ENCODE peak calls at places on chromosomes 7 and 10, in four cellular contexts. K is IMR-90, S is H9, G is mesendoderm. P is an unnamed sample.

GRCh38 chr10:114073787-114074186 is 30.1 kb downstream of the ADRB1 start:
- DNase-seq in K (no peak), S (no peak), G (no peak), P (no peak)

GRCh38 chr10:101035916-101036702 is 5.1 kb downstream of the SFXN3 start:
- DNase-seq in K (no peak), S (no peak), G (no peak), P (no peak)

GRCh38 chr7:25240340-25240739 is 12.1 kb upstream of the NPVF start:
- DNase-seq in K (no peak), S (no peak), G (no peak), P (no peak)

GRCh38 chr7:131895541-131896173 is 339.2 kb upstream of the PODXL start:
- DNase-seq in K (peak), S (peak), G (peak), P (no peak)

GRCh38 chr10:104246981-104247380 is 7.7 kb upstream of the GSTO1 start:
- DNase-seq in K (peak), S (no peak), G (no peak), P (no peak)

GRCh38 chr10:115129752-115130151 is 36.6 kb downstream of the ATRNL1 start:
- DNase-seq in K (peak), S (no peak), G (peak), P (no peak)

GRCh38 chr7:51602321-51602720 is 285.7 kb upstream of the COBL start:
- DNase-seq in K (no peak), S (no peak), G (no peak), P (no peak)

GRCh38 chr10:122083478-122084025 is 94.6 kb downstream of the TACC2 start:
- DNase-seq in K (no peak), S (no peak), G (no peak), P (no peak)

GRCh38 chr10:25682203-25682950 is 251.7 kb upstream of the MYO3A start:
- DNase-seq in K (no peak), S (no peak), G (peak), P (no peak)

GRCh38 chr10:128527730-128528129 is 401.5 kb upstream of the MKI67 start:
- DNase-seq in K (no peak), S (no peak), G (no peak), P (no peak)

GRCh38 chr7:6385110-6385792 is 62.5 kb downstream of the DAGLB start:
- DNase-seq in K (peak), S (no peak), G (peak), P (no peak)

DNA sequence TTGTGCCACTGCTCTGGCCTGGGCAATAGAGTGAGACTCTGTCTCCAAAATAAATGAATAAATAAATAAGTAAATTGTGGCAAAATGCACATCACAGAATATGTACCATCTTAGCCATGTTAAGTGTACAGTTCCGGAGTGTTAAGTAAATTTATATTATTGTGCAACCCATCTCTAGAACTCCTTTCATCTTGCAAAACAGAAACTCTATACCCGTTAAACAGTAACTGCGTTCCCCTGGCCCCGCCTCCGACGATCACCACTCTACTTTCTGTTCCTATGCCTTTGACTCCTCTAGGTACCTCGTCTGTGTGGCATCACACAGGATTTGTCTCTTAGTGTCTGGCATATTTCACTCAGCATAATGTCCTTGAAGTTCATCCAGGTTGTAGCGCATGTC is 356.4 kb upstream of the FOXK1 start:
- DNase-seq in K (no peak), S (no peak), G (no peak), P (no peak)
- H4K5ac ChIP-seq in K (no peak), S (no peak), G (no peak), P (no peak)

GRCh38 chr10:102072867-102073527 is 7.8 kb downstream of the HPS6 start:
- DNase-seq in K (peak), S (peak), G (peak), P (no peak)
- H4K5ac ChIP-seq in K (no peak), S (no peak), G (no peak), P (no peak)

DNA sequence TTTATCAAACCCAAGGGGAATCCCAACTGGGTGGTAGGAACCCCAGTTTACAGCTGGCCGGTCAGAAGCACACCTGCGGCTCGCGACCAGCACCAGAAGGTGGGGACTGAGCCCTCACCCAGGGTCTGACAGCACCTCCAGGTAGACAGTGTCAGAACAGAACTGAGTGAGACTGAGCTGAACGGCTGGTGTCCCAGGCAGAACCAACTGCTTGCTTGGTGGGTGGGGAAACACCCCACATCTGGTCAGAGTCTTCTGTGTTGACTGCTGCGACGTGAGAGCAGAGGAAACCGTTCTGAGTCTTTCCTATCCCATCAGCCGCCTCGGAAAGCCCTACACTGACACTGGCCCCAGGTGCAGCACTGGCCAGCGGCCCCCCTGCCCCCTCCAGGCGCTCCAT is 160.7 kb downstream of the MAD1L1 start:
- DNase-seq in K (no peak), S (no peak), G (no peak), P (no peak)
- H4K5ac ChIP-seq in K (no peak), S (no peak), G (no peak), P (no peak)

GRCh38 chr10:97115846-97116245 is 69.9 kb downstream of the SLIT1 start:
- DNase-seq in K (no peak), S (no peak), G (no peak), P (no peak)

GRCh38 chr10:97119058-97119832 is 66.5 kb downstream of the SLIT1 start:
- DNase-seq in K (no peak), S (peak), G (peak), P (no peak)

GRCh38 chr10:97120370-97120769 is 65.4 kb downstream of the SLIT1 start:
- DNase-seq in K (no peak), S (no peak), G (no peak), P (no peak)

GRCh38 chr10:97116534-97117162 is 69.1 kb downstream of the SLIT1 start:
- DNase-seq in K (no peak), S (no peak), G (no peak), P (no peak)

GRCh38 chr10:97117372-97117771 is 68.4 kb downstream of the SLIT1 start:
- DNase-seq in K (no peak), S (no peak), G (peak), P (no peak)
- H4K5ac ChIP-seq in K (no peak), S (no peak), G (no peak), P (no peak)

DNA sequence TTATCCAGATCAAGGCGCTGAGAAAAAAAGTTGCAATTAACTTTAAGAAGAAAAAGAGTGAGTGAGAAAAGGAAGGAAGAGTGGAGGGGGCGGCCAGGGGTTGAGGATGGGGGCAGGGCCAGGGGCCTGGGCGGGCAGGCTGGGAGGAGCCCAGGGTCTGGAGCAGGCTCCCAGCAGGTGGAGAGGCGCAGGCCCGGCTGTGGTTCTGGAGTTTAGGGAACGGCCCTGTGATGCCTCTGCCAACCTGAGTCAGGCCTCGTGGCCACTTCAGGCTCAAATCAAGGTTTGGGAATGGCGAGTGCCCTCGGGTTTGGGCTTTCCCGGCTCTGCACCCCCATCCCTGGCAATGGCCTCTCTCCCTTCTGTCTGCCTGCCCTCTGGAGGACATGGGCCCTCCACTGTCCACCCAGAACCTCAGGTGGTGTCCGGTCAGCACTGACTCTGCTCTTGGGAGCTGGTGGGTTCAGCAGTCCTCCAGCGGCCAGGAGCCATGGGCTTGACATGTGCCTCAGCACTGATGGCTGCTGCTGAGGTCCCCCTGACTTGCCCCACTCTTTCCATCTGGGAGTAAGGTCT is 41.0 kb upstream of the EMX2 start:
- DNase-seq in K (no peak), S (no peak), G (no peak), P (no peak)
- H4K5ac ChIP-seq in K (no peak), S (no peak), G (no peak), P (no peak)

GRCh38 chr7:152883858-152884257 is 124.3 kb downstream of the ACTR3B start:
- DNase-seq in K (no peak), S (no peak), G (no peak), P (peak)
- H4K5ac ChIP-seq in K (no peak), S (no peak), G (no peak), P (no peak)

P was measured in H1.